ENCODE peak calls at places on chromosomes 16 and 17, in five cellular contexts. L is stimulated activated CD8-positive, alpha-beta memory T cell treated with anti-CD3 and anti-CD28 coated beads, Interleukin-2, amount 100 ng/mL, for 1 hour; Y is SK-N-MC; V is hepatic stellate cell; X is adrenal gland. T is an unnamed sample.

GRCh38 chr17:31492880-31493655 is 101.6 kb downstream of the RAB11FIP4 start:
- DNase-seq in V (no peak), X (peak), Y (no peak), L (peak), T (no peak)

GRCh38 chr17:56598471-56598870 is 5.0 kb downstream of the NOG start:
- DNase-seq in Y (no peak), X (no peak), L (no peak), V (peak), T (no peak)

GRCh38 chr16:3577302-3577752 is at the start of gene NLRC3:
- DNase-seq in V (no peak), X (no peak), L (peak), Y (no peak), T (no peak)

GRCh38 chr17:21280081-21280518 is 4.4 kb upstream of the MAP2K3 start:
- DNase-seq in X (peak), V (peak), L (peak), Y (no peak), T (no peak)

GRCh38 chr17:55190748-55191147 is 74.0 kb upstream of the HLF start:
- DNase-seq in L (no peak), V (no peak), X (no peak), Y (no peak), T (no peak)

GRCh38 chr16:1615761-1616160 is 3.6 kb downstream of the CRAMP1 start:
- DNase-seq in V (no peak), X (no peak), Y (no peak), L (no peak), T (no peak)

GRCh38 chr16:68605746-68606145 is 39.4 kb upstream of the CDH3 start:
- DNase-seq in X (no peak), Y (no peak), L (no peak), V (no peak), T (no peak)

GRCh38 chr17:15512310-15512709 is 44.9 kb upstream of the CDRT4 start:
- DNase-seq in L (no peak), V (no peak), Y (no peak), X (no peak), T (no peak)

GRCh38 chr17:28898261-28898955 is 875 bp upstream of the FLOT2 start:
- DNase-seq in X (no peak), L (no peak), V (no peak), Y (no peak), T (no peak)

GRCh38 chr17:5785867-5786509 is 201.7 kb upstream of the NLRP1 start:
- DNase-seq in V (peak), X (no peak), L (no peak), Y (no peak), T (no peak)

GRCh38 chr17:9002610-9003354 is 18.5 kb upstream of the NTN1 start:
- DNase-seq in X (no peak), L (no peak), V (no peak), Y (no peak), T (no peak)

T was measured in foreskin melanocyte.